ENCODE peak calls at places on chromosomes 3 and 15, in four cellular contexts. T, D, A and I are unnamed samples.

GRCh38 chr3:129441782-129442181 is 1.8 kb downstream of the IFT122 start:
- DNase-seq in A (no peak), T (no peak), D (no peak), I (no peak)

GRCh38 chr3:37075955-37076354 is 82.6 kb downstream of the MLH1 start:
- DNase-seq in A (no peak), D (no peak), T (no peak), I (no peak)

GRCh38 chr3:7328339-7328738 is 467.4 kb downstream of the GRM7 start:
- DNase-seq in D (no peak), T (no peak), A (no peak), I (no peak)

GRCh38 chr3:120472121-120472844 is 21.5 kb upstream of the FSTL1 start:
- DNase-seq in A (no peak), T (no peak), D (no peak), I (no peak)

GRCh38 chr3:120795017-120795648 is 52.6 kb downstream of the GTF2E1 start:
- DNase-seq in T (peak), A (peak), D (peak), I (peak)

GRCh38 chr3:173584834-173585831 is 187.6 kb downstream of the NLGN1 start:
- DNase-seq in A (peak), T (no peak), D (no peak), I (no peak)

GRCh38 chr15:51621917-51622268 is 678 bp downstream of the DMXL2 start:
- DNase-seq in A (peak), D (no peak), T (peak), I (peak)

GRCh38 chr3:106119691-106120090 is 250.9 kb upstream of the CBLB start:
- DNase-seq in A (no peak), D (no peak), T (no peak), I (no peak)

GRCh38 chr3:171811059-171811912 is 1.0 kb upstream of the PLD1 start:
- DNase-seq in T (no peak), A (no peak), D (no peak), I (no peak)